ENCODE peak calls at places on chromosomes 4 and X, in four cellular contexts. X is GM12892; H is activated CD4-positive, alpha-beta T cell treated with anti-CD3 and anti-CD28 coated beads, Interleukin-2, amount 10 ng/mL, durations not matched to agents 7 days and 5 days; U is NCI-H187 treated with DMSO at 0.1 percent for 48 hours. W is an unnamed sample.

GRCh38 chrX:135982860-135983259 is 2.4 kb upstream of the SLC9A6 start:
- DNase-seq in U (no peak), H (no peak), X (no peak), W (no peak)

GRCh38 chr4:185535818-185536729 is 767 bp upstream of the PDLIM3 start:
- DNase-seq in U (no peak), X (no peak), H (no peak), W (peak; percentile 40)

GRCh38 chr4:7103599-7104365 is 35.9 kb upstream of the GRPEL1 start:
- DNase-seq in U (no peak), H (peak; percentile 12), X (no peak), W (peak; percentile 94)

GRCh38 chr4:47668810-47669408 is 169.0 kb downstream of the CORIN start:
- DNase-seq in U (no peak), H (peak; percentile 30), X (peak; percentile 1), W (peak; percentile 88)

GRCh38 chr4:185638548-185639301 is 103.4 kb upstream of the PDLIM3 start:
- DNase-seq in H (no peak), X (no peak), U (no peak), W (peak; percentile 70)

GRCh38 chr4:57199267-57199666 is 89.1 kb upstream of the IGFBP7 start:
- DNase-seq in H (no peak), U (no peak), X (no peak), W (no peak)

GRCh38 chr4:56817840-56818491 is 3.5 kb downstream of the SPINK2 start:
- DNase-seq in X (peak; percentile 29), H (peak; percentile 39), U (no peak), W (no peak)

GRCh38 chr4:125891597-125892258 is 577.0 kb downstream of the FAT4 start:
- DNase-seq in H (no peak), X (no peak), U (no peak), W (no peak)

GRCh38 chr4:113639311-113639710 is 122.2 kb downstream of the CAMK2D start:
- DNase-seq in U (no peak), X (no peak), H (no peak), W (no peak)

GRCh38 chr4:185312699-185313098 is 83.0 kb downstream of the LRP2BP start:
- DNase-seq in X (no peak), H (no peak), U (no peak), W (no peak)

GRCh38 chr4:60682901-60683300 is 517.2 kb upstream of the ADGRL3 start:
- DNase-seq in X (no peak), U (no peak), H (no peak), W (no peak)

GRCh38 chr4:80781436-80781835 is 249.1 kb upstream of the BMP3 start:
- DNase-seq in U (no peak), H (no peak), X (no peak), W (no peak)

GRCh38 chr4:62051332-62051731 is 851.2 kb downstream of the ADGRL3 start:
- DNase-seq in H (no peak), U (no peak), X (no peak), W (no peak)

GRCh38 chrX:132292753-132293152 is 73.5 kb upstream of the RAP2C start:
- DNase-seq in H (peak; percentile 30), U (no peak), X (peak; percentile 14), W (no peak)

GRCh38 chrX:49710744-49711319 is 15.0 kb upstream of the PAGE1 start:
- DNase-seq in H (no peak), U (no peak), X (no peak), W (peak; percentile 5)

GRCh38 chr4:158778065-158778711 is 9.4 kb downstream of the FNIP2 start:
- DNase-seq in U (no peak), X (no peak), H (peak; percentile 24), W (peak; percentile 9)

GRCh38 chr4:7394681-7395451 is 39.9 kb downstream of the PSAPL1 start:
- DNase-seq in U (no peak), H (no peak), X (no peak), W (no peak)

GRCh38 chr4:15001248-15001824 is 945 bp upstream of the CPEB2 start:
- DNase-seq in H (peak; percentile 42), U (peak; percentile 82), X (peak; percentile 2), W (peak; percentile 86)